ENCODE peak calls at places on chromosomes 6 and 20, in nine cellular contexts. One of them, this sample, is unnamed.

GRCh38 chr6:88763160-88763559 is 200.3 kb downstream of the RNGTT start:
- DNase-seq in activated gamma-delta T cell treated with Interleukin-2 at 50 U/mL for 16 hours: no peak
- DNase-seq in amniotic epithelial cell: peak
- DNase-seq in activated CD4-positive, alpha-beta T cell treated with anti-CD3 and anti-CD28 coated beads for 4 hours: no peak
- DNase-seq in left lung: no peak
- DNase-seq in heart right ventricle: no peak
- DNase-seq in NCI-H1436 treated with DMSO at 0.1 percent for 48 hours: no peak
- DNase-seq in AG08396: no peak
- DNase-seq in neural crest cell: no peak
- DNase-seq in this sample: peak

GRCh38 chr20:43937586-43937985 is 22.9 kb downstream of the TOX2 start:
- DNase-seq in activated gamma-delta T cell treated with Interleukin-2 at 50 U/mL for 16 hours: no peak
- DNase-seq in amniotic epithelial cell: no peak
- DNase-seq in activated CD4-positive, alpha-beta T cell treated with anti-CD3 and anti-CD28 coated beads for 4 hours: no peak
- DNase-seq in left lung: no peak
- DNase-seq in heart right ventricle: no peak
- DNase-seq in NCI-H1436 treated with DMSO at 0.1 percent for 48 hours: no peak
- DNase-seq in AG08396: peak
- DNase-seq in neural crest cell: no peak
- DNase-seq in this sample: no peak

GRCh38 chr6:108587258-108588059 is 26.7 kb downstream of the FOXO3 start:
- DNase-seq in activated gamma-delta T cell treated with Interleukin-2 at 50 U/mL for 16 hours: no peak
- DNase-seq in amniotic epithelial cell: peak
- DNase-seq in activated CD4-positive, alpha-beta T cell treated with anti-CD3 and anti-CD28 coated beads for 4 hours: no peak
- DNase-seq in left lung: no peak
- DNase-seq in heart right ventricle: no peak
- DNase-seq in NCI-H1436 treated with DMSO at 0.1 percent for 48 hours: no peak
- DNase-seq in AG08396: peak
- DNase-seq in neural crest cell: no peak
- DNase-seq in this sample: peak

GRCh38 chr6:30556964-30557682 is at the start of gene PRR3:
- DNase-seq in activated gamma-delta T cell treated with Interleukin-2 at 50 U/mL for 16 hours: peak
- DNase-seq in amniotic epithelial cell: peak
- DNase-seq in activated CD4-positive, alpha-beta T cell treated with anti-CD3 and anti-CD28 coated beads for 4 hours: peak
- DNase-seq in left lung: peak
- DNase-seq in heart right ventricle: peak
- DNase-seq in NCI-H1436 treated with DMSO at 0.1 percent for 48 hours: peak
- DNase-seq in AG08396: peak
- DNase-seq in neural crest cell: peak
- DNase-seq in this sample: peak

GRCh38 chr6:83592770-83593394 is 80.5 kb downstream of the PRSS35 start:
- DNase-seq in activated gamma-delta T cell treated with Interleukin-2 at 50 U/mL for 16 hours: no peak
- DNase-seq in amniotic epithelial cell: peak
- DNase-seq in activated CD4-positive, alpha-beta T cell treated with anti-CD3 and anti-CD28 coated beads for 4 hours: no peak
- DNase-seq in left lung: no peak
- DNase-seq in heart right ventricle: no peak
- DNase-seq in NCI-H1436 treated with DMSO at 0.1 percent for 48 hours: no peak
- DNase-seq in AG08396: peak
- DNase-seq in neural crest cell: no peak
- DNase-seq in this sample: peak

GRCh38 chr6:40631760-40632159 is 44.6 kb upstream of the LRFN2 start:
- DNase-seq in activated gamma-delta T cell treated with Interleukin-2 at 50 U/mL for 16 hours: no peak
- DNase-seq in amniotic epithelial cell: no peak
- DNase-seq in activated CD4-positive, alpha-beta T cell treated with anti-CD3 and anti-CD28 coated beads for 4 hours: no peak
- DNase-seq in left lung: no peak
- DNase-seq in heart right ventricle: no peak
- DNase-seq in NCI-H1436 treated with DMSO at 0.1 percent for 48 hours: no peak
- DNase-seq in AG08396: no peak
- DNase-seq in neural crest cell: no peak
- DNase-seq in this sample: no peak

GRCh38 chr6:156776470-156776840 is 723 bp upstream of the ARID1B start:
- DNase-seq in activated gamma-delta T cell treated with Interleukin-2 at 50 U/mL for 16 hours: no peak
- DNase-seq in amniotic epithelial cell: peak
- DNase-seq in activated CD4-positive, alpha-beta T cell treated with anti-CD3 and anti-CD28 coated beads for 4 hours: peak
- DNase-seq in left lung: no peak
- DNase-seq in heart right ventricle: no peak
- DNase-seq in NCI-H1436 treated with DMSO at 0.1 percent for 48 hours: no peak
- DNase-seq in AG08396: no peak
- DNase-seq in neural crest cell: no peak
- DNase-seq in this sample: peak

GRCh38 chr20:44247131-44247571 is at the start of gene GDAP1L1:
- DNase-seq in activated gamma-delta T cell treated with Interleukin-2 at 50 U/mL for 16 hours: no peak
- DNase-seq in amniotic epithelial cell: no peak
- DNase-seq in activated CD4-positive, alpha-beta T cell treated with anti-CD3 and anti-CD28 coated beads for 4 hours: no peak
- DNase-seq in left lung: no peak
- DNase-seq in heart right ventricle: peak
- DNase-seq in NCI-H1436 treated with DMSO at 0.1 percent for 48 hours: no peak
- DNase-seq in AG08396: no peak
- DNase-seq in neural crest cell: peak
- DNase-seq in this sample: no peak

GRCh38 chr6:69984506-69984905 is 118.2 kb downstream of the COL19A1 start:
- DNase-seq in activated gamma-delta T cell treated with Interleukin-2 at 50 U/mL for 16 hours: no peak
- DNase-seq in amniotic epithelial cell: no peak
- DNase-seq in activated CD4-positive, alpha-beta T cell treated with anti-CD3 and anti-CD28 coated beads for 4 hours: no peak
- DNase-seq in left lung: no peak
- DNase-seq in heart right ventricle: no peak
- DNase-seq in NCI-H1436 treated with DMSO at 0.1 percent for 48 hours: no peak
- DNase-seq in AG08396: no peak
- DNase-seq in neural crest cell: no peak
- DNase-seq in this sample: no peak

GRCh38 chr20:20002101-20002998 is 14.8 kb upstream of the NAA20 start:
- DNase-seq in activated gamma-delta T cell treated with Interleukin-2 at 50 U/mL for 16 hours: no peak
- DNase-seq in amniotic epithelial cell: peak
- DNase-seq in activated CD4-positive, alpha-beta T cell treated with anti-CD3 and anti-CD28 coated beads for 4 hours: no peak
- DNase-seq in left lung: no peak
- DNase-seq in heart right ventricle: no peak
- DNase-seq in NCI-H1436 treated with DMSO at 0.1 percent for 48 hours: no peak
- DNase-seq in AG08396: no peak
- DNase-seq in neural crest cell: no peak
- DNase-seq in this sample: no peak

GRCh38 chr20:3398681-3399252 is 8.7 kb downstream of the DNAAF9 start:
- DNase-seq in activated gamma-delta T cell treated with Interleukin-2 at 50 U/mL for 16 hours: no peak
- DNase-seq in amniotic epithelial cell: no peak
- DNase-seq in activated CD4-positive, alpha-beta T cell treated with anti-CD3 and anti-CD28 coated beads for 4 hours: no peak
- DNase-seq in left lung: no peak
- DNase-seq in heart right ventricle: no peak
- DNase-seq in NCI-H1436 treated with DMSO at 0.1 percent for 48 hours: no peak
- DNase-seq in AG08396: peak
- DNase-seq in neural crest cell: no peak
- DNase-seq in this sample: peak

GRCh38 chr6:11143394-11144371 is 32.2 kb upstream of the ERVFRD-1 start:
- DNase-seq in activated gamma-delta T cell treated with Interleukin-2 at 50 U/mL for 16 hours: no peak
- DNase-seq in amniotic epithelial cell: peak
- DNase-seq in activated CD4-positive, alpha-beta T cell treated with anti-CD3 and anti-CD28 coated beads for 4 hours: no peak
- DNase-seq in left lung: peak
- DNase-seq in heart right ventricle: peak
- DNase-seq in NCI-H1436 treated with DMSO at 0.1 percent for 48 hours: no peak
- DNase-seq in AG08396: peak
- DNase-seq in neural crest cell: no peak
- DNase-seq in this sample: peak

GRCh38 chr6:66851930-66852329 is 1144.9 kb upstream of the EYS start:
- DNase-seq in activated gamma-delta T cell treated with Interleukin-2 at 50 U/mL for 16 hours: no peak
- DNase-seq in amniotic epithelial cell: no peak
- DNase-seq in activated CD4-positive, alpha-beta T cell treated with anti-CD3 and anti-CD28 coated beads for 4 hours: no peak
- DNase-seq in left lung: no peak
- DNase-seq in heart right ventricle: no peak
- DNase-seq in NCI-H1436 treated with DMSO at 0.1 percent for 48 hours: no peak
- DNase-seq in AG08396: no peak
- DNase-seq in neural crest cell: no peak
- DNase-seq in this sample: no peak

GRCh38 chr6:142537612-142538478 is 236.0 kb downstream of the ADGRG6 start:
- DNase-seq in activated gamma-delta T cell treated with Interleukin-2 at 50 U/mL for 16 hours: no peak
- DNase-seq in amniotic epithelial cell: peak
- DNase-seq in activated CD4-positive, alpha-beta T cell treated with anti-CD3 and anti-CD28 coated beads for 4 hours: no peak
- DNase-seq in left lung: no peak
- DNase-seq in heart right ventricle: no peak
- DNase-seq in NCI-H1436 treated with DMSO at 0.1 percent for 48 hours: no peak
- DNase-seq in AG08396: no peak
- DNase-seq in neural crest cell: no peak
- DNase-seq in this sample: peak

GRCh38 chr6:88302769-88303230 is 136.7 kb upstream of the CNR1 start:
- DNase-seq in activated gamma-delta T cell treated with Interleukin-2 at 50 U/mL for 16 hours: no peak
- DNase-seq in amniotic epithelial cell: peak
- DNase-seq in activated CD4-positive, alpha-beta T cell treated with anti-CD3 and anti-CD28 coated beads for 4 hours: no peak
- DNase-seq in left lung: no peak
- DNase-seq in heart right ventricle: no peak
- DNase-seq in NCI-H1436 treated with DMSO at 0.1 percent for 48 hours: no peak
- DNase-seq in AG08396: no peak
- DNase-seq in neural crest cell: no peak
- DNase-seq in this sample: no peak